ENCODE peak calls at places on chromosomes 12 and 14, in nine cellular contexts. One of them, this sample, is unnamed.

GRCh38 chr12:81086342-81086741 is 8.5 kb downstream of the ACSS3 start:
- DNase-seq in ovary: no peak
- DNase-seq in nephron progenitor cell: peak; percentile 8
- DNase-seq in GM13977: no peak
- DNase-seq in RWPE1: no peak
- DNase-seq in PC-9: no peak
- DNase-seq in fibroblast of mammary gland: no peak
- DNase-seq in fibroblast of lung: no peak
- DNase-seq in progenitor cell of endocrine pancreas: no peak
- DNase-seq in this sample: no peak

GRCh38 chr14:76080009-76080408 is 71.7 kb upstream of the GPATCH2L start:
- DNase-seq in ovary: no peak
- DNase-seq in nephron progenitor cell: no peak
- DNase-seq in GM13977: no peak
- DNase-seq in RWPE1: no peak
- DNase-seq in PC-9: no peak
- DNase-seq in fibroblast of mammary gland: no peak
- DNase-seq in fibroblast of lung: no peak
- DNase-seq in progenitor cell of endocrine pancreas: no peak
- DNase-seq in this sample: no peak

GRCh38 chr12:122740351-122740750 is 9.7 kb upstream of the HCAR1 start:
- DNase-seq in ovary: no peak
- DNase-seq in nephron progenitor cell: no peak
- DNase-seq in GM13977: no peak
- DNase-seq in RWPE1: no peak
- DNase-seq in PC-9: no peak
- DNase-seq in fibroblast of mammary gland: peak; percentile 40
- DNase-seq in fibroblast of lung: no peak
- DNase-seq in progenitor cell of endocrine pancreas: no peak
- DNase-seq in this sample: no peak

GRCh38 chr14:64889352-64889751 is 9.6 kb upstream of the SPTB start:
- DNase-seq in ovary: no peak
- DNase-seq in nephron progenitor cell: no peak
- DNase-seq in GM13977: no peak
- DNase-seq in RWPE1: no peak
- DNase-seq in PC-9: no peak
- DNase-seq in fibroblast of mammary gland: no peak
- DNase-seq in fibroblast of lung: no peak
- DNase-seq in progenitor cell of endocrine pancreas: no peak
- DNase-seq in this sample: no peak

GRCh38 chr14:100342195-100342594 is 19.1 kb downstream of the SLC25A47 start:
- DNase-seq in ovary: no peak
- DNase-seq in nephron progenitor cell: no peak
- DNase-seq in GM13977: peak; percentile 9
- DNase-seq in RWPE1: no peak
- DNase-seq in PC-9: no peak
- DNase-seq in fibroblast of mammary gland: no peak
- DNase-seq in fibroblast of lung: no peak
- DNase-seq in progenitor cell of endocrine pancreas: no peak
- DNase-seq in this sample: no peak

GRCh38 chr12:30825341-30825740 is 70.6 kb upstream of the CAPRIN2 start:
- DNase-seq in ovary: no peak
- DNase-seq in nephron progenitor cell: no peak
- DNase-seq in GM13977: no peak
- DNase-seq in RWPE1: no peak
- DNase-seq in PC-9: no peak
- DNase-seq in fibroblast of mammary gland: no peak
- DNase-seq in fibroblast of lung: no peak
- DNase-seq in progenitor cell of endocrine pancreas: no peak
- DNase-seq in this sample: peak; percentile 81

GRCh38 chr12:57604454-57605307 is at the start of gene DTX3:
- DNase-seq in ovary: peak; percentile 58
- DNase-seq in nephron progenitor cell: peak; percentile 44
- DNase-seq in GM13977: peak; percentile 81
- DNase-seq in RWPE1: no peak
- DNase-seq in PC-9: no peak
- DNase-seq in fibroblast of mammary gland: peak; percentile 19
- DNase-seq in fibroblast of lung: peak; percentile 43
- DNase-seq in progenitor cell of endocrine pancreas: no peak
- DNase-seq in this sample: no peak

GRCh38 chr12:29072631-29073030 is 76.4 kb upstream of the FAR2 start:
- DNase-seq in ovary: no peak
- DNase-seq in nephron progenitor cell: no peak
- DNase-seq in GM13977: no peak
- DNase-seq in RWPE1: no peak
- DNase-seq in PC-9: no peak
- DNase-seq in fibroblast of mammary gland: no peak
- DNase-seq in fibroblast of lung: no peak
- DNase-seq in progenitor cell of endocrine pancreas: no peak
- DNase-seq in this sample: no peak

GRCh38 chr12:68089101-68089500 is 70.4 kb downstream of the IFNG start:
- DNase-seq in ovary: no peak
- DNase-seq in nephron progenitor cell: no peak
- DNase-seq in GM13977: no peak
- DNase-seq in RWPE1: no peak
- DNase-seq in PC-9: no peak
- DNase-seq in fibroblast of mammary gland: no peak
- DNase-seq in fibroblast of lung: no peak
- DNase-seq in progenitor cell of endocrine pancreas: no peak
- DNase-seq in this sample: no peak

GRCh38 chr12:68094645-68095395 is 64.7 kb downstream of the IFNG start:
- DNase-seq in ovary: no peak
- DNase-seq in nephron progenitor cell: no peak
- DNase-seq in GM13977: no peak
- DNase-seq in RWPE1: no peak
- DNase-seq in PC-9: no peak
- DNase-seq in fibroblast of mammary gland: no peak
- DNase-seq in fibroblast of lung: no peak
- DNase-seq in progenitor cell of endocrine pancreas: no peak
- DNase-seq in this sample: no peak

GRCh38 chr12:68094195-68094594 is 65.3 kb downstream of the IFNG start:
- DNase-seq in ovary: no peak
- DNase-seq in nephron progenitor cell: no peak
- DNase-seq in GM13977: no peak
- DNase-seq in RWPE1: no peak
- DNase-seq in PC-9: no peak
- DNase-seq in fibroblast of mammary gland: no peak
- DNase-seq in fibroblast of lung: no peak
- DNase-seq in progenitor cell of endocrine pancreas: no peak
- DNase-seq in this sample: no peak

GRCh38 chr12:68097386-68097785 is 62.2 kb downstream of the IFNG start:
- DNase-seq in ovary: no peak
- DNase-seq in nephron progenitor cell: no peak
- DNase-seq in GM13977: no peak
- DNase-seq in RWPE1: peak; percentile 75
- DNase-seq in PC-9: no peak
- DNase-seq in fibroblast of mammary gland: no peak
- DNase-seq in fibroblast of lung: no peak
- DNase-seq in progenitor cell of endocrine pancreas: no peak
- DNase-seq in this sample: no peak

GRCh38 chr12:68092976-68093375 is 66.6 kb downstream of the IFNG start:
- DNase-seq in ovary: no peak
- DNase-seq in nephron progenitor cell: no peak
- DNase-seq in GM13977: no peak
- DNase-seq in RWPE1: no peak
- DNase-seq in PC-9: no peak
- DNase-seq in fibroblast of mammary gland: no peak
- DNase-seq in fibroblast of lung: no peak
- DNase-seq in progenitor cell of endocrine pancreas: no peak
- DNase-seq in this sample: no peak
- TF ChIP-seq CTCF in ovary: no peak
- TF ChIP-seq CTCF in nephron progenitor cell: no peak
- TF ChIP-seq CTCF in GM13977: no peak
- TF ChIP-seq CTCF in RWPE1: no peak
- TF ChIP-seq CTCF in PC-9: no peak
- TF ChIP-seq CTCF in fibroblast of mammary gland: no peak
- TF ChIP-seq CTCF in fibroblast of lung: no peak
- TF ChIP-seq CTCF in progenitor cell of endocrine pancreas: no peak
- TF ChIP-seq CTCF in this sample: no peak

GRCh38 chr12:4961311-4961710 is 51.6 kb downstream of the KCNA1 start:
- DNase-seq in ovary: no peak
- DNase-seq in nephron progenitor cell: no peak
- DNase-seq in GM13977: no peak
- DNase-seq in RWPE1: no peak
- DNase-seq in PC-9: no peak
- DNase-seq in fibroblast of mammary gland: no peak
- DNase-seq in fibroblast of lung: no peak
- DNase-seq in progenitor cell of endocrine pancreas: no peak
- DNase-seq in this sample: no peak

GRCh38 chr12:4960547-4960946 is 50.8 kb downstream of the KCNA1 start:
- DNase-seq in ovary: no peak
- DNase-seq in nephron progenitor cell: no peak
- DNase-seq in GM13977: no peak
- DNase-seq in RWPE1: no peak
- DNase-seq in PC-9: no peak
- DNase-seq in fibroblast of mammary gland: no peak
- DNase-seq in fibroblast of lung: no peak
- DNase-seq in progenitor cell of endocrine pancreas: no peak
- DNase-seq in this sample: no peak

GRCh38 chr12:4959381-4959780 is 49.7 kb downstream of the KCNA1 start:
- DNase-seq in ovary: no peak
- DNase-seq in nephron progenitor cell: no peak
- DNase-seq in GM13977: no peak
- DNase-seq in RWPE1: no peak
- DNase-seq in PC-9: no peak
- DNase-seq in fibroblast of mammary gland: no peak
- DNase-seq in fibroblast of lung: no peak
- DNase-seq in progenitor cell of endocrine pancreas: no peak
- DNase-seq in this sample: no peak

GRCh38 chr12:4958697-4959375 is 49.1 kb downstream of the KCNA1 start:
- DNase-seq in ovary: no peak
- DNase-seq in nephron progenitor cell: no peak
- DNase-seq in GM13977: no peak
- DNase-seq in RWPE1: no peak
- DNase-seq in PC-9: no peak
- DNase-seq in fibroblast of mammary gland: peak; percentile 2
- DNase-seq in fibroblast of lung: no peak
- DNase-seq in progenitor cell of endocrine pancreas: no peak
- DNase-seq in this sample: no peak

DNA sequence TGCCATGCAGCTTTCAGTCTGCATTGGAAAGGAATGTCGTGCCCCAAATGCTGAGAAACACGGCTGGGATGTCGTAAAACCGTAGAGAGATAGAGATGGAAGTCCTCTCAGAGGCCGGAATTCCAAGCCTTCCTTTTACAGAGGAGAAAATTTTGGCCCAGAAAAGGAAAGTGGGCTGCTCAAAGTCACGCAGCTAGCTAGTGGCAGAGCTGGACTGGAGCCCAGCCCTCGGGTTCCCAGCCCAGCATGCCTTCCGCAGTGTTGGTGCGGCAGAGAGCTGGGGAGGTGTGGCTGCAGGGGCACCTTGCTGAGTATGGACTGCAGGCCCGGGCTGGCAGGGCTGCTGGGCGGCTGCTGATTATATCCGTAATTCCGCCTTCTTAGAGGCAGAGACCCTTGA is 50.3 kb downstream of the KCNA1 start:
- DNase-seq in ovary: no peak
- DNase-seq in nephron progenitor cell: no peak
- DNase-seq in GM13977: no peak
- DNase-seq in RWPE1: no peak
- DNase-seq in PC-9: no peak
- DNase-seq in fibroblast of mammary gland: no peak
- DNase-seq in fibroblast of lung: no peak
- DNase-seq in progenitor cell of endocrine pancreas: no peak
- DNase-seq in this sample: no peak
- TF ChIP-seq CTCF in ovary: no peak
- TF ChIP-seq CTCF in nephron progenitor cell: no peak
- TF ChIP-seq CTCF in GM13977: no peak
- TF ChIP-seq CTCF in RWPE1: no peak
- TF ChIP-seq CTCF in PC-9: no peak
- TF ChIP-seq CTCF in fibroblast of mammary gland: no peak
- TF ChIP-seq CTCF in fibroblast of lung: no peak
- TF ChIP-seq CTCF in progenitor cell of endocrine pancreas: no peak
- TF ChIP-seq CTCF in this sample: no peak

DNA sequence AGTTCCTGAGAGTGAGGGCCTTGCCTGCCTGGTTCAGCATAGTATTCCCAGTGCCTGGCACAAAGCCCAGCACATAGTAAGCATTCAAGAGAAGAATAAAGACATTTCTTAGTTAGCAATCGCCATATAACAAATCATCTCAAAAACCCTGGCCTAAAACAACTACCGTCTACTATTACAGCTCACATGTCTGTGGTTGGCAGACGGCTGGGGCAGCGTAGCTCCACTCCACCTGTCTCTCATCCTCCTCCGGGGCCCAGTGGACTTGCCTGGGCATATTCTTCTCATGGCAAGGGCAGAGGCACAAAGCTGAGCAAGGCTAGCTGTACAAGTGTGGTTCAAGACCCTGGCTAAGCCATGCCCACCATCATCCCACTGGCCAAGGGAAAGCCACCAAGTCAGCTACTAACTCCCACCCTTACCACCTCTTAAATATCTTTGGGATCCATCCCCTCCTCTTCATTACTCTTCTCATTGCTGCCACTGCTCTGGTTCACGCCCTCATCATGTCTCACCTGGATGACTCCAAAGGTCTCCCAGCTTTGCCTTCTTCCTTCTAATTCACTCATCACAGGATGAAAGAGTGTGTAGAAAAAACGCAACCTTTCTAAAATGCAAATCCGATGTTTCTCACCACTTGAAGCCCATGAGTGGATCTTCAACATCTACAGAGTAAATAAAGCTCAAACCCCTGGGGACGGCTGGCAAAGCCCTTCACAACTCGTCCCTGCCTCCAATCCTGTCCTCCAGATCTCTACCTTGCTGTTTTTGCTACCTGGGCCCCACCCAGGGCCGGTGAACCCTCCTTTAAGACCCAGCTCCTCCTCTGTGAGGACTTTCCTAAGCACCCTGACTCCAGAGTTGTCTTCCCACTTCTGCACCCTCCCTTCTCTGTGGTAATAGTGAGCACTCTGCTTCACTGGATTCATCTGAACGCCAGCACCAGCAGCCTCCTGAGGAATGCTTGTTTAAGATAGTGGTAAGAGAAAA is 10.3 kb downstream of the TMEM229B start:
- DNase-seq in ovary: no peak
- DNase-seq in nephron progenitor cell: no peak
- DNase-seq in GM13977: no peak
- DNase-seq in RWPE1: no peak
- DNase-seq in PC-9: no peak
- DNase-seq in fibroblast of mammary gland: no peak
- DNase-seq in fibroblast of lung: no peak
- DNase-seq in progenitor cell of endocrine pancreas: no peak
- DNase-seq in this sample: no peak
- TF ChIP-seq CTCF in ovary: no peak
- TF ChIP-seq CTCF in nephron progenitor cell: no peak
- TF ChIP-seq CTCF in GM13977: no peak
- TF ChIP-seq CTCF in RWPE1: no peak
- TF ChIP-seq CTCF in PC-9: no peak
- TF ChIP-seq CTCF in fibroblast of mammary gland: no peak
- TF ChIP-seq CTCF in fibroblast of lung: no peak
- TF ChIP-seq CTCF in progenitor cell of endocrine pancreas: no peak
- TF ChIP-seq CTCF in this sample: no peak

DNA sequence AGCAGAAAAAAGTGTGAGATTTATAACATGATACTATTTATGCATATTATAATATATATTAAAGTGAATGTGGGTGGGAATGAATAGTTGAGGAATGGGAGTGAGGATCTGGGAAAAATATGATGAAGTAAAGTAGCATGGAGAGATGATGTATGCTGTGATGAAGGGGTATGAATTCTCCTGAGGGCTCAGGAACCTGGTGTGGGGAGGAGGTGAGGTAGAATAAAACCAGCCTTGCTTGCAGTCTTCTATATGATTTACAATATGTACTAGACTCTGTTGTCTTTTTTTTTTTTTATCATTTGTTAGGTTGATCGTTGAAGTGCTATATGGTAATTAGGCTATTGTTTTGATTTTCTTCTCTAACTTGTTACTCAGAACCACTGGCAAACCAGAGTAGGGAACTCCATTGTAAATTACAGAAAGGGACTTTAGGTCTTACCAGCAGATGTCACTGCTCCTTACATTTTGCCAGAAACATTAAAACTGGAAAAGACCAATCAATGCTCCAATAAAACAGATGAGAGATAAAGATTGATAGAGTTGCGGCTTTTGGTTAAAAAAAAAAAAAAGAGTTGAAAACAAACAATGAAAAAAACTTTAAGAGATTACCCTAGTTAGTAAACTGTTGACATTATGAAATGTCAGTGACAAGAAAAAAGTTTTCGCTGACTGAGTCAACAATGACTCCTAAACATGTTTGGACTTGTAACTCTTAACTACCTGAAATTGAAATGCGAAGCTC is 39.9 kb downstream of the ATL1 start:
- DNase-seq in ovary: no peak
- DNase-seq in nephron progenitor cell: no peak
- DNase-seq in GM13977: peak; percentile 18
- DNase-seq in RWPE1: peak; percentile 55
- DNase-seq in PC-9: peak; percentile 63
- DNase-seq in fibroblast of mammary gland: peak; percentile 70
- DNase-seq in fibroblast of lung: peak; percentile 78
- DNase-seq in progenitor cell of endocrine pancreas: no peak
- DNase-seq in this sample: no peak
- TF ChIP-seq CTCF in ovary: peak; percentile 47
- TF ChIP-seq CTCF in nephron progenitor cell: peak; percentile 29
- TF ChIP-seq CTCF in GM13977: peak; percentile 62
- TF ChIP-seq CTCF in RWPE1: peak; percentile 64
- TF ChIP-seq CTCF in PC-9: peak; percentile 70
- TF ChIP-seq CTCF in fibroblast of mammary gland: peak; percentile 68
- TF ChIP-seq CTCF in fibroblast of lung: peak; percentile 66
- TF ChIP-seq CTCF in progenitor cell of endocrine pancreas: peak; percentile 61
- TF ChIP-seq CTCF in this sample: peak; percentile 80